ENCODE peak calls at places on chromosomes 2 and 18, in four cellular contexts. B is mucosa of gallbladder, J is lower leg skin, E is endothelial cell. Y is an unnamed sample.
A peak's percentile ranks its signal among the peaks of the same experiment; 100 is the strongest.

GRCh38 chr18:49247786-49248185 is 212.7 kb downstream of the DYM start:
- DNase-seq in J (no peak), E (no peak), B (no peak), Y (no peak)

GRCh38 chr2:11749646-11750349 is 3.4 kb downstream of the LPIN1 start:
- DNase-seq in J (no peak), B (no peak), E (no peak), Y (no peak)

GRCh38 chr2:64792995-64793639 is 139.4 kb upstream of the SERTAD2 start:
- DNase-seq in E (no peak), J (no peak), B (no peak), Y (no peak)

GRCh38 chr2:74333175-74333574 is 10.0 kb downstream of the SLC4A5 start:
- DNase-seq in E (peak; percentile 45), B (no peak), J (no peak), Y (no peak)

GRCh38 chr2:188693111-188693510 is 281.1 kb upstream of the COL3A1 start:
- DNase-seq in E (no peak), J (peak; percentile 27), B (no peak), Y (peak; percentile 17)

GRCh38 chr2:176114120-176114929 is 2.3 kb upstream of the HOXD10 start:
- DNase-seq in J (no peak), E (no peak), B (no peak), Y (no peak)

GRCh38 chr18:10850828-10851227 is 298.5 kb downstream of the PIEZO2 start:
- DNase-seq in J (no peak), E (no peak), B (no peak), Y (no peak)

GRCh38 chr2:35199298-35199697 is 1156.3 kb upstream of the CRIM1 start:
- DNase-seq in B (no peak), E (no peak), J (no peak), Y (no peak)

GRCh38 chr2:238688197-238689153 is 159.4 kb upstream of the TWIST2 start:
- DNase-seq in E (no peak), B (no peak), J (peak; percentile 65), Y (no peak)

GRCh38 chr2:13522917-13523821 is 806.4 kb downstream of the TRIB2 start:
- DNase-seq in E (no peak), J (no peak), B (peak; percentile 79), Y (no peak)

GRCh38 chr18:10661333-10661732 is 135.5 kb downstream of the NAPG start:
- DNase-seq in B (no peak), E (no peak), J (no peak), Y (no peak)

GRCh38 chr2:63058742-63059433 is 8.3 kb downstream of the OTX1 start:
- DNase-seq in B (no peak), E (peak; percentile 49), J (no peak), Y (no peak)

GRCh38 chr2:152499921-152500320 is 164.9 kb downstream of the FMNL2 start:
- DNase-seq in J (peak; percentile 63), B (no peak), E (no peak), Y (no peak)

GRCh38 chr2:33077841-33078240 is 131.1 kb downstream of the LTBP1 start:
- DNase-seq in E (no peak), B (no peak), J (no peak), Y (no peak)

GRCh38 chr2:224887159-224887558 is 155.1 kb downstream of the DOCK10 start:
- DNase-seq in E (no peak), B (no peak), J (no peak), Y (no peak)

GRCh38 chr2:23703583-23704385 is 223.1 kb downstream of the ATAD2B start:
- DNase-seq in J (peak; percentile 12), E (no peak), B (no peak), Y (no peak)

GRCh38 chr2:106931742-106932335 is 45.9 kb upstream of the ST6GAL2 start:
- DNase-seq in B (no peak), E (no peak), J (no peak), Y (no peak)

GRCh38 chr2:238667008-238667407 is 180.9 kb upstream of the TWIST2 start:
- DNase-seq in J (peak; percentile 28), E (no peak), B (no peak), Y (no peak)

GRCh38 chr2:42849311-42849710 is 56.9 kb upstream of the HAAO start:
- DNase-seq in E (no peak), J (no peak), B (no peak), Y (no peak)

GRCh38 chr2:20288941-20289340 is 61.7 kb downstream of the PUM2 start:
- DNase-seq in J (no peak), E (no peak), B (no peak), Y (no peak)

GRCh38 chr18:36203360-36203895 is 16.1 kb downstream of the MOCOS start:
- DNase-seq in B (no peak), J (no peak), E (no peak), Y (no peak)

GRCh38 chr18:9017170-9017899 is 85.2 kb upstream of the NDUFV2 start:
- DNase-seq in J (peak; percentile 64), E (no peak), B (peak; percentile 55), Y (peak; percentile 47)

GRCh38 chr2:137220438-137220998 is 455.2 kb downstream of the THSD7B start:
- DNase-seq in J (no peak), B (no peak), E (no peak), Y (no peak)

GRCh38 chr2:26345284-26345553 is 724 bp upstream of the SELENOI start:
- DNase-seq in B (no peak), E (no peak), J (no peak), Y (no peak)

GRCh38 chr2:25088817-25089485 is 47.1 kb downstream of the EFR3B start:
- DNase-seq in B (no peak), J (no peak), E (no peak), Y (no peak)

Y was measured in breast epithelium.